ENCODE peak calls at places on chromosomes 13 and 19, in seven cellular contexts. One of them, this sample, is unnamed.
A peak's percentile ranks its signal among the peaks of the same experiment; 100 is the strongest.

GRCh38 chr19:2969104-2969504 is 8.3 kb upstream of the TLE6 start:
- DNase-seq in left ventricle myocardium inferior: peak; percentile 68
- DNase-seq in T-helper 2 cell treated with Interferon-gamma antibody and Interleukin-4, amounts not matched to agents 5 μg/mL and 100 μg/mL, for 36 hours: no peak
- DNase-seq in iris pigment epithelial cell: no peak
- DNase-seq in psoas muscle: peak; percentile 79
- DNase-seq in astrocyte: no peak
- DNase-seq in substantia nigra: no peak
- DNase-seq in this sample: no peak

GRCh38 chr19:10112037-10112751 is 701 bp downstream of the P2RY11 start:
- DNase-seq in left ventricle myocardium inferior: no peak
- DNase-seq in T-helper 2 cell treated with Interferon-gamma antibody and Interleukin-4, amounts not matched to agents 5 μg/mL and 100 μg/mL, for 36 hours: peak; percentile 73
- DNase-seq in iris pigment epithelial cell: peak; percentile 59
- DNase-seq in psoas muscle: peak; percentile 55
- DNase-seq in astrocyte: no peak
- DNase-seq in substantia nigra: no peak
- DNase-seq in this sample: peak; percentile 54

GRCh38 chr13:83085186-83085900 is 796.9 kb downstream of the SLITRK1 start:
- DNase-seq in left ventricle myocardium inferior: no peak
- DNase-seq in T-helper 2 cell treated with Interferon-gamma antibody and Interleukin-4, amounts not matched to agents 5 μg/mL and 100 μg/mL, for 36 hours: no peak
- DNase-seq in iris pigment epithelial cell: peak; percentile 66
- DNase-seq in psoas muscle: no peak
- DNase-seq in astrocyte: peak; percentile 7
- DNase-seq in substantia nigra: no peak
- DNase-seq in this sample: no peak

GRCh38 chr13:42011601-42012401 is 36.6 kb upstream of the DGKH start:
- DNase-seq in left ventricle myocardium inferior: no peak
- DNase-seq in T-helper 2 cell treated with Interferon-gamma antibody and Interleukin-4, amounts not matched to agents 5 μg/mL and 100 μg/mL, for 36 hours: no peak
- DNase-seq in iris pigment epithelial cell: peak; percentile 8
- DNase-seq in psoas muscle: no peak
- DNase-seq in astrocyte: no peak
- DNase-seq in substantia nigra: no peak
- DNase-seq in this sample: no peak

GRCh38 chr13:102310691-102311432 is 91.0 kb downstream of the FGF14 start:
- DNase-seq in left ventricle myocardium inferior: peak; percentile 54
- DNase-seq in T-helper 2 cell treated with Interferon-gamma antibody and Interleukin-4, amounts not matched to agents 5 μg/mL and 100 μg/mL, for 36 hours: no peak
- DNase-seq in iris pigment epithelial cell: no peak
- DNase-seq in psoas muscle: peak; percentile 74
- DNase-seq in astrocyte: no peak
- DNase-seq in substantia nigra: no peak
- DNase-seq in this sample: no peak

GRCh38 chr19:39494661-39495060 is 4.1 kb upstream of the DLL3 start:
- DNase-seq in left ventricle myocardium inferior: no peak
- DNase-seq in T-helper 2 cell treated with Interferon-gamma antibody and Interleukin-4, amounts not matched to agents 5 μg/mL and 100 μg/mL, for 36 hours: no peak
- DNase-seq in iris pigment epithelial cell: no peak
- DNase-seq in psoas muscle: no peak
- DNase-seq in astrocyte: no peak
- DNase-seq in substantia nigra: no peak
- DNase-seq in this sample: no peak

GRCh38 chr19:33891773-33892172 is 95.1 kb downstream of the KCTD15 start:
- DNase-seq in left ventricle myocardium inferior: no peak
- DNase-seq in T-helper 2 cell treated with Interferon-gamma antibody and Interleukin-4, amounts not matched to agents 5 μg/mL and 100 μg/mL, for 36 hours: no peak
- DNase-seq in iris pigment epithelial cell: no peak
- DNase-seq in psoas muscle: no peak
- DNase-seq in astrocyte: no peak
- DNase-seq in substantia nigra: no peak
- DNase-seq in this sample: no peak

GRCh38 chr13:88086577-88086976 is 415.4 kb downstream of the SLITRK5 start:
- DNase-seq in left ventricle myocardium inferior: no peak
- DNase-seq in T-helper 2 cell treated with Interferon-gamma antibody and Interleukin-4, amounts not matched to agents 5 μg/mL and 100 μg/mL, for 36 hours: no peak
- DNase-seq in iris pigment epithelial cell: peak; percentile 1
- DNase-seq in psoas muscle: no peak
- DNase-seq in astrocyte: peak; percentile 36
- DNase-seq in substantia nigra: no peak
- DNase-seq in this sample: no peak

GRCh38 chr19:48844472-48844871 is 8.2 kb upstream of the HSD17B14 start:
- DNase-seq in left ventricle myocardium inferior: no peak
- DNase-seq in T-helper 2 cell treated with Interferon-gamma antibody and Interleukin-4, amounts not matched to agents 5 μg/mL and 100 μg/mL, for 36 hours: no peak
- DNase-seq in iris pigment epithelial cell: peak; percentile 54
- DNase-seq in psoas muscle: no peak
- DNase-seq in astrocyte: peak; percentile 42
- DNase-seq in substantia nigra: no peak
- DNase-seq in this sample: no peak

GRCh38 chr19:5903502-5904301 is at the start of gene NDUFA11:
- DNase-seq in left ventricle myocardium inferior: peak; percentile 99
- DNase-seq in T-helper 2 cell treated with Interferon-gamma antibody and Interleukin-4, amounts not matched to agents 5 μg/mL and 100 μg/mL, for 36 hours: peak; percentile 97
- DNase-seq in iris pigment epithelial cell: peak; percentile 95
- DNase-seq in psoas muscle: peak; percentile 99
- DNase-seq in astrocyte: no peak
- DNase-seq in substantia nigra: peak; percentile 98
- DNase-seq in this sample: peak; percentile 97

GRCh38 chr13:91764527-91764926 is 366.1 kb downstream of the GPC5 start:
- DNase-seq in left ventricle myocardium inferior: no peak
- DNase-seq in T-helper 2 cell treated with Interferon-gamma antibody and Interleukin-4, amounts not matched to agents 5 μg/mL and 100 μg/mL, for 36 hours: no peak
- DNase-seq in iris pigment epithelial cell: no peak
- DNase-seq in psoas muscle: no peak
- DNase-seq in astrocyte: no peak
- DNase-seq in substantia nigra: no peak
- DNase-seq in this sample: no peak

GRCh38 chr13:20594276-20594675 is 27.3 kb downstream of the IFT88 start:
- DNase-seq in left ventricle myocardium inferior: no peak
- DNase-seq in T-helper 2 cell treated with Interferon-gamma antibody and Interleukin-4, amounts not matched to agents 5 μg/mL and 100 μg/mL, for 36 hours: no peak
- DNase-seq in iris pigment epithelial cell: no peak
- DNase-seq in psoas muscle: no peak
- DNase-seq in astrocyte: no peak
- DNase-seq in substantia nigra: no peak
- DNase-seq in this sample: no peak